ENCODE peak calls at places on chromosomes 13 and 19, in seven cellular contexts. G, S, T, L, C, W and H are unnamed samples.

GRCh38 chr19:29476528-29476927 is 49.3 kb upstream of the VSTM2B start:
- DNase-seq in G (no peak), W (no peak), L (no peak), S (no peak), T (no peak), C (no peak), H (no peak)

GRCh38 chr13:28872427-28873176 is 52.5 kb downstream of the MTUS2 start:
- DNase-seq in T (no peak), C (no peak), G (no peak), L (no peak), S (no peak), W (no peak), H (no peak)

GRCh38 chr13:94140027-94140426 is 339.5 kb downstream of the DCT start:
- DNase-seq in C (no peak), T (no peak), S (no peak), G (no peak), L (no peak), W (no peak), H (no peak)

GRCh38 chr19:15324791-15325519 is 7.4 kb downstream of the BRD4 start:
- DNase-seq in T (no peak), G (no peak), W (no peak), S (peak), L (no peak), C (no peak), H (peak)

GRCh38 chr13:47258384-47258783 is 361.5 kb upstream of the HTR2A start:
- DNase-seq in W (no peak), L (no peak), G (no peak), S (no peak), T (no peak), C (no peak), H (no peak)

GRCh38 chr13:28611654-28612131 is 47.2 kb upstream of the POMP start:
- DNase-seq in T (no peak), L (peak), W (no peak), S (no peak), C (no peak), G (no peak), H (no peak)

GRCh38 chr13:97395437-97396136 is 38.4 kb upstream of the RAP2A start:
- DNase-seq in G (no peak), L (peak), C (no peak), S (no peak), W (no peak), T (no peak), H (no peak)

GRCh38 chr13:113827021-113827420 is 36.9 kb downstream of the GAS6 start:
- DNase-seq in W (no peak), S (peak), G (no peak), C (no peak), T (no peak), L (no peak), H (no peak)

GRCh38 chr19:16367269-16367683 is 42.6 kb downstream of the KLF2 start:
- DNase-seq in S (peak), C (no peak), G (no peak), W (no peak), L (no peak), T (no peak), H (no peak)

GRCh38 chr19:49861127-49861526 is 6.2 kb downstream of the PNKP start:
- DNase-seq in W (peak), T (no peak), G (no peak), S (no peak), C (peak), L (no peak), H (peak)

GRCh38 chr19:47063874-47064273 is 15.4 kb upstream of the TMEM160 start:
- DNase-seq in W (no peak), C (no peak), G (no peak), T (no peak), L (no peak), S (no peak), H (no peak)

GRCh38 chr13:31970237-31970930 is 61.2 kb upstream of the FRY start:
- DNase-seq in G (no peak), S (no peak), L (peak), T (no peak), W (no peak), C (no peak), H (no peak)

GRCh38 chr19:30253581-30253996 is 118.6 kb upstream of the ZNF536 start:
- DNase-seq in G (no peak), L (no peak), C (no peak), W (no peak), S (no peak), T (peak), H (no peak)

GRCh38 chr19:40507892-40508291 is 41.1 kb downstream of the SPTBN4 start:
- DNase-seq in C (no peak), S (no peak), G (no peak), W (no peak), L (no peak), T (no peak), H (no peak)

GRCh38 chr13:43908156-43909126 is 28.7 kb downstream of the LACC1 start:
- DNase-seq in L (peak), W (no peak), T (no peak), C (no peak), S (no peak), G (peak), H (no peak)

GRCh38 chr13:20814224-20814910 is 40.6 kb upstream of the EEF1AKMT1 start:
- DNase-seq in S (no peak), G (peak), L (peak), W (peak), T (no peak), C (peak), H (peak)

GRCh38 chr13:26011996-26012688 is 39.7 kb downstream of the SHISA2 start:
- DNase-seq in T (no peak), G (no peak), L (no peak), W (no peak), C (peak), S (no peak), H (no peak)

GRCh38 chr13:25371608-25372274 is at the start of gene ATP8A2:
- DNase-seq in T (no peak), G (no peak), C (no peak), W (no peak), L (no peak), S (peak), H (no peak)

GRCh38 chr19:21505459-21506393 is at the start of gene ZNF429:
- DNase-seq in S (peak), C (peak), G (peak), T (peak), W (peak), L (peak), H (peak)

GRCh38 chr13:30766234-30766633 is 30.9 kb downstream of the ALOX5AP start:
- DNase-seq in T (no peak), C (no peak), W (no peak), L (no peak), S (no peak), G (no peak), H (no peak)

GRCh38 chr13:33624740-33625139 is 193.2 kb upstream of the RFC3 start:
- DNase-seq in L (no peak), T (no peak), S (no peak), W (no peak), C (no peak), G (no peak), H (no peak)

GRCh38 chr13:41909524-41909923 is 51.4 kb downstream of the VWA8 start:
- DNase-seq in W (no peak), S (no peak), T (no peak), L (peak), G (no peak), C (no peak), H (no peak)

GRCh38 chr19:45607071-45608029 is 5.3 kb upstream of the GPR4 start:
- DNase-seq in G (no peak), S (peak), W (peak), C (peak), L (peak), T (peak), H (peak)

GRCh38 chr13:29922281-29922821 is 71.9 kb upstream of the UBL3 start:
- DNase-seq in T (no peak), W (no peak), S (no peak), G (no peak), L (peak), C (no peak), H (no peak)

GRCh38 chr19:19410553-19411550 is 5.4 kb downstream of the GATAD2A start:
- DNase-seq in G (no peak), S (no peak), L (no peak), C (no peak), W (no peak), T (no peak), H (no peak)

GRCh38 chr19:1304197-1304924 is 18.7 kb downstream of the EFNA2 start:
- DNase-seq in L (no peak), T (no peak), C (no peak), G (no peak), S (no peak), W (peak), H (peak)

GRCh38 chr19:42225718-42226292 is 5.7 kb downstream of the ZNF526 start:
- DNase-seq in S (peak), G (no peak), W (no peak), L (no peak), C (no peak), T (no peak), H (no peak)

GRCh38 chr19:10334340-10335148 is 1.2 kb upstream of the RAVER1 start:
- DNase-seq in W (peak), T (peak), L (peak), C (peak), G (peak), S (peak), H (peak)

GRCh38 chr13:42355841-42356575 is 84.1 kb downstream of the AKAP11 start:
- DNase-seq in C (no peak), S (no peak), W (no peak), T (no peak), G (no peak), L (peak), H (no peak)

GRCh38 chr13:44768775-44769578 is 192.8 kb upstream of the TSC22D1 start:
- DNase-seq in G (no peak), T (no peak), S (no peak), C (no peak), L (peak), W (no peak), H (no peak)

GRCh38 chr13:97423300-97424045 is 10.5 kb upstream of the RAP2A start:
- DNase-seq in L (no peak), C (no peak), G (no peak), T (peak), S (peak), W (no peak), H (no peak)

GRCh38 chr13:99750951-99751350 is 220.6 kb downstream of the ZIC5 start:
- DNase-seq in G (no peak), L (no peak), S (no peak), W (no peak), T (no peak), C (no peak), H (no peak)